ENCODE peak calls at places on chromosomes 13 and 19, in ten cellular contexts. F, G, O, D, Y, Q, S, H, U and A are unnamed samples.

GRCh38 chr13:101811440-101811839 is 359.0 kb downstream of the ITGBL1 start:
- DNase-seq in F (no peak), G (no peak), O (no peak), D (no peak), Y (no peak), Q (no peak), S (no peak), H (no peak), U (no peak), A (no peak)

GRCh38 chr19:39937094-39937493 is 2.7 kb upstream of the FCGBP start:
- DNase-seq in F (no peak), G (no peak), O (peak), D (peak), Y (no peak), Q (no peak), S (no peak), H (no peak), U (no peak), A (no peak)

GRCh38 chr13:28258401-28258800 is 120.1 kb downstream of the PAN3 start:
- DNase-seq in F (no peak), G (no peak), O (no peak), D (no peak), Y (no peak), Q (no peak), S (no peak), H (no peak), U (no peak), A (no peak)

GRCh38 chr19:3056454-3057016 is 5.8 kb downstream of the TLE5 start:
- DNase-seq in F (no peak), G (no peak), O (no peak), D (no peak), Y (no peak), Q (no peak), S (no peak), H (no peak), U (no peak), A (no peak)

GRCh38 chr19:40528533-40529092 is 48.1 kb upstream of the SHKBP1 start:
- DNase-seq in F (no peak), G (no peak), O (no peak), D (no peak), Y (no peak), Q (no peak), S (no peak), H (no peak), U (no peak), A (no peak)

GRCh38 chr19:14699641-14700040 is 9.8 kb downstream of the ZNF333 start:
- DNase-seq in F (no peak), G (no peak), O (peak), D (no peak), Y (no peak), Q (no peak), S (no peak), H (no peak), U (no peak), A (no peak)

GRCh38 chr13:33272531-33273124 is 12.9 kb downstream of the STARD13 start:
- DNase-seq in F (peak), G (no peak), O (no peak), D (peak), Y (no peak), Q (no peak), S (no peak), H (no peak), U (no peak), A (no peak)

GRCh38 chr19:30525383-30525782 is 153.2 kb downstream of the ZNF536 start:
- DNase-seq in F (no peak), G (peak), O (no peak), D (no peak), Y (no peak), Q (no peak), S (no peak), H (no peak), U (no peak), A (no peak)

GRCh38 chr13:107956889-107957288 is 258.4 kb downstream of the LIG4 start:
- DNase-seq in F (no peak), G (no peak), O (no peak), D (no peak), Y (no peak), Q (no peak), S (no peak), H (no peak), U (no peak), A (no peak)

GRCh38 chr19:54128441-54128725 is 9.2 kb upstream of the CNOT3 start:
- DNase-seq in F (no peak), G (no peak), O (no peak), D (no peak), Y (no peak), Q (no peak), S (no peak), H (no peak), U (no peak), A (no peak)

GRCh38 chr19:20661150-20661819 is at the start of gene ZNF626:
- DNase-seq in F (peak), G (peak), O (no peak), D (peak), Y (peak), Q (peak), S (peak), H (peak), U (peak), A (peak)

GRCh38 chr13:93862259-93862658 is 617.2 kb downstream of the DCT start:
- DNase-seq in F (no peak), G (no peak), O (no peak), D (no peak), Y (no peak), Q (no peak), S (no peak), H (no peak), U (no peak), A (no peak)

GRCh38 chr19:2905918-2906519 is 5.3 kb downstream of the ZNF57 start:
- DNase-seq in F (peak), G (no peak), O (no peak), D (no peak), Y (no peak), Q (no peak), S (no peak), H (no peak), U (no peak), A (no peak)

GRCh38 chr13:83024226-83024625 is 858.0 kb downstream of the SLITRK1 start:
- DNase-seq in F (no peak), G (no peak), O (no peak), D (no peak), Y (no peak), Q (no peak), S (no peak), H (no peak), U (no peak), A (no peak)

GRCh38 chr19:34041922-34042521 is 130.3 kb upstream of the LSM14A start:
- DNase-seq in F (peak), G (peak), O (peak), D (peak), Y (peak), Q (no peak), S (peak), H (peak), U (no peak), A (peak)

GRCh38 chr13:109451726-109452125 is 334.7 kb downstream of the IRS2 start:
- DNase-seq in F (no peak), G (no peak), O (no peak), D (no peak), Y (no peak), Q (no peak), S (no peak), H (no peak), U (no peak), A (no peak)

GRCh38 chr13:107266657-107267056 is 698.7 kb upstream of the ARGLU1 start:
- DNase-seq in F (no peak), G (no peak), O (no peak), D (no peak), Y (no peak), Q (no peak), S (no peak), H (no peak), U (no peak), A (no peak)

GRCh38 chr19:50266896-50267295 is 62.3 kb downstream of the KCNC3 start:
- DNase-seq in F (peak), G (no peak), O (no peak), D (peak), Y (no peak), Q (no peak), S (no peak), H (peak), U (no peak), A (no peak)

GRCh38 chr13:82963466-82963865 is 918.8 kb downstream of the SLITRK1 start:
- DNase-seq in F (no peak), G (no peak), O (no peak), D (no peak), Y (no peak), Q (no peak), S (no peak), H (no peak), U (no peak), A (no peak)

GRCh38 chr13:50910483-50910805 is 853 bp downstream of the RNASEH2B start:
- DNase-seq in F (no peak), G (peak), O (peak), D (peak), Y (no peak), Q (no peak), S (peak), H (no peak), U (no peak), A (no peak)

GRCh38 chr13:41193469-41193868 is 900 bp downstream of the KBTBD7 start:
- DNase-seq in F (no peak), G (no peak), O (peak), D (no peak), Y (no peak), Q (no peak), S (no peak), H (no peak), U (no peak), A (no peak)
- H3K4me3 ChIP-seq in F (peak), G (no peak), O (peak), D (peak), Y (peak), Q (peak), S (no peak), H (peak), U (no peak), A (no peak)

DNA sequence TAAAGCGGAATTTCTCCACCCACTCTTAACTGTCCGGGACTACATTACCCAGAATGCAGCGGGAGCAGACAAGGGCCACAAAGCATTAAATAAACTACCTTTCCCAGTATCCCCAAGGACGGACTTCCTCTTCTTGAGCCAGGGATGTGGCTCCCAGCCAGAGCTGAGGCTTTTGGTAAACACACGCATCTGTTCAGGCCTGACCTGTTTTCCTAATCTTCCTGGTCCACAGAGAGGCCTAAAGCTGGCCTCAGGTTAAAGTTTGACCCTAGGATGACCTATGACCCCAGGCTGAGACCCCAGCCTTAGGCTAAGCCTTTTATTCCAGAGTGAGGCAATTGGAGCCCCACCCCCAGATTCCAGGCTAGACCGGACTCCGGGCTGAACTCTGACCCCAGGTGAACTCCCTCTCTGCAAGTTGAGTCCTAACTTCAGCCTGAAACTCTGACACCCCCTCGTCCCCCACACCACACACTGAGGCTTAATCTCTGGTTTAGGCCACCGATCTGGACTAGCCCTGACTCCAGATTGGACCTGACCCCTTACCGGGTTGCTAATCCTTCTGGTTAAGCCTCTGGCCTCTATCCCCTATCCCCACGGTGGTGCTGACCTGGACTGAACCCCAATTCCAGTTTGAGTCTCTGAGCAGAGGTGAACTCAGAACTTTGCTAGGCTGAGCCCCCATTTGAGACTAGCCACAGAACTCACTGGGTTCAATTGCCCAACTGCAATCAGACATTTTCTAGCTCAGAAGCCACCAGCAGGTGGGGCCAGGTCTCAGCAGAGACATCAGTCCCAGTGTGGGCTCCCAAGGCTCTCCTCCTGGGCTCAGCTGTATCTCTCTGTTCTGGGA is 719 bp upstream of the GPR108 start:
- DNase-seq in F (peak), G (peak), O (peak), D (peak), Y (peak), Q (peak), S (peak), H (no peak), U (peak), A (peak)
- TF ChIP-seq CTCF in F (peak), G (peak), O (peak), D (peak), Y (peak), Q (peak), S (peak), H (peak), U (peak), A (peak)

GRCh38 chr19:35149463-35149862 is 5.1 kb upstream of the FXYD5 start:
- DNase-seq in F (no peak), G (no peak), O (no peak), D (no peak), Y (no peak), Q (no peak), S (no peak), H (no peak), U (no peak), A (no peak)
- H3K4me3 ChIP-seq in F (no peak), G (no peak), O (no peak), D (no peak), Y (no peak), Q (no peak), S (no peak), H (no peak), U (no peak), A (no peak)

GRCh38 chr19:23762548-23762883 is 3.8 kb upstream of the ZNF681 start:
- DNase-seq in F (no peak), G (no peak), O (no peak), D (no peak), Y (no peak), Q (no peak), S (no peak), H (no peak), U (no peak), A (no peak)

GRCh38 chr19:23762884-23763711 is 4.4 kb upstream of the ZNF681 start:
- DNase-seq in F (peak), G (no peak), O (peak), D (peak), Y (peak), Q (no peak), S (peak), H (peak), U (no peak), A (no peak)

DNA sequence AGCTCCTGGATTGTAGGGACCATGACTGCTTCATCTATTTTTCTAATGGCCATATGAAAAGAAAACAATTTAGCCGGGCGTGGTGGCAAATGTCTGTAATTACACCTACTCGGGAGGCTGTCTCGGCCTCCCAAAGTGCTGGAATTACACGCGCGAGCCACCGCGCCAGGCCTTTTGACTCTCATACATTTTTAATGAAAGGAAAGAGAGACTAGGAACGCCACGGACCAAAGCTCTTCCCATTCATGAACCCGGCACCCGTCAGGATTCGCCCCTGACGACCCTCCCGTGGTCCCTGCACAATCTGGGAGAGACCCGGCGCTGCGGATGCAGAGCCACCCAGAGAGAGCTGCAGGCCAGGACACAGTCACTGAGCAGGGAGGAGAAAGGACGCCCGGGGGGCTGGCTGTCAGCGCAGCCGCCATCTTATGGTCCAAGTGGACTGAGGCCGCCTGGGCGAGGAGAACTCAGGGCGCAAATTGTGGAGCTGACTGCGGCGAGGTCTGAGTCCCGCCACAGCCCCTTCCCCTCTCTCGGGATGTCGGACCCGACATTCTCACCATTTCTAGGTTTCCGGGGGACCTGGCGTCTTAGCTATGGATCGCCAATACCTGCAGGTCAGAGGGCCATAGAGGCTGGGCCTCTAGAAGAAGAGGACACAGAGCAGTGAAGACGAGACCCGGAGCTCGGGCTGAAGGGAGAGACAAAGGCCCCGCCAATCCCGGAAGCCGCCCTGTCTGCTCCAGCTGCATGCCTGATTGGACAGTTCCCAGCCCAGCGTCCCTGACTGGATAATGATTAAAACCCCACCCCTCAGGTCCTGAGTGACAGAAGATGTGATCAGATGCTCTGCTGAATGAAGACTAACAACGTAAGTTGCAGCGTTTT is at the start of gene ZNF681:
- DNase-seq in F (peak), G (peak), O (peak), D (peak), Y (peak), Q (peak), S (peak), H (peak), U (peak), A (peak)
- TF ChIP-seq CTCF in F (no peak), G (no peak), O (no peak), D (peak), Y (no peak), Q (no peak), S (no peak), H (peak), U (no peak), A (peak)

DNA sequence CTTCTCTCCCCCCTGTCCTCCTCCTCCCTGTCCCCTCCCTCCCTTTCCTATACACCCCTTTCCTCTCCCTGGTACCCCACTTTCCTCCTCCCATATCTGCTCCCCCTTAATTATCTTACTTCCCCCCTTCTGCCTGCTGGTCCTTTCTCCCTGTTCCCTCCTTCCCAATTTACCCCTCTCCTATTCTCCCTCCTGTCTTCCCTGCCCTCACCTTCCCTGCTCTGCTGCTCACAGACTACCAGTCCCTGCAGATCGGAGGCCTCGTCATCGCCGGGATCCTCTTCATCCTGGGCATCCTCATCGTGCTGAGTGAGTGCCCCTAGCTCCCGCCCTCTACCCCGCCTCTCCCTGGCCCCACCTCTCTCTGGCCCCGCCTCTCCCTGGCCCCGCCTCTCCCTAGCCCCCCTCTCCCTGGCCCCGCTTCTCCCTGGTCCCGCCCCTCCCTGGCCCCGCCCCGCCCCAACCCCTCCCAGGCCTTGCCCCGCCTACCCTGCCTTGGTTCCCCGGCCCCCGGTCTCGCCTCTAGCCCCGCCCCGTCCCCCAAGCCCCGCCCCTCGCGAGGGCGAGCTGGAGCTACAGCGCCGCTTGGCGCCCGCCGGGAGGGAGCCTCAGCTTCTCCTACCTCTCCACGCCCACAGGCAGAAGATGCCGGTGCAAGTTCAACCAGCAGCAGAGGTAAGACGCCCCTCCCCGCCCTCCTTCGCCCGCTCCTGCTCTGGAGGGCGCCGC is 2.0 kb upstream of the FXYD7 start:
- DNase-seq in F (peak), G (peak), O (peak), D (peak), Y (peak), Q (peak), S (peak), H (peak), U (peak), A (no peak)
- H3K4me3 ChIP-seq in F (peak), G (peak), O (no peak), D (peak), Y (peak), Q (no peak), S (no peak), H (peak), U (peak), A (no peak)

GRCh38 chr19:16518061-16518460 is 21.9 kb downstream of the C19orf44 start:
- DNase-seq in F (no peak), G (no peak), O (no peak), D (no peak), Y (no peak), Q (no peak), S (no peak), H (no peak), U (no peak), A (no peak)

GRCh38 chr19:16516923-16517610 is 20.9 kb downstream of the C19orf44 start:
- DNase-seq in F (no peak), G (no peak), O (no peak), D (no peak), Y (no peak), Q (no peak), S (no peak), H (no peak), U (no peak), A (no peak)

GRCh38 chr19:16516381-16516780 is 20.2 kb downstream of the C19orf44 start:
- DNase-seq in F (no peak), G (no peak), O (no peak), D (no peak), Y (no peak), Q (no peak), S (no peak), H (no peak), U (no peak), A (no peak)

GRCh38 chr19:16518483-16519229 is 22.5 kb downstream of the C19orf44 start:
- DNase-seq in F (no peak), G (no peak), O (no peak), D (no peak), Y (no peak), Q (no peak), S (no peak), H (no peak), U (no peak), A (no peak)

DNA sequence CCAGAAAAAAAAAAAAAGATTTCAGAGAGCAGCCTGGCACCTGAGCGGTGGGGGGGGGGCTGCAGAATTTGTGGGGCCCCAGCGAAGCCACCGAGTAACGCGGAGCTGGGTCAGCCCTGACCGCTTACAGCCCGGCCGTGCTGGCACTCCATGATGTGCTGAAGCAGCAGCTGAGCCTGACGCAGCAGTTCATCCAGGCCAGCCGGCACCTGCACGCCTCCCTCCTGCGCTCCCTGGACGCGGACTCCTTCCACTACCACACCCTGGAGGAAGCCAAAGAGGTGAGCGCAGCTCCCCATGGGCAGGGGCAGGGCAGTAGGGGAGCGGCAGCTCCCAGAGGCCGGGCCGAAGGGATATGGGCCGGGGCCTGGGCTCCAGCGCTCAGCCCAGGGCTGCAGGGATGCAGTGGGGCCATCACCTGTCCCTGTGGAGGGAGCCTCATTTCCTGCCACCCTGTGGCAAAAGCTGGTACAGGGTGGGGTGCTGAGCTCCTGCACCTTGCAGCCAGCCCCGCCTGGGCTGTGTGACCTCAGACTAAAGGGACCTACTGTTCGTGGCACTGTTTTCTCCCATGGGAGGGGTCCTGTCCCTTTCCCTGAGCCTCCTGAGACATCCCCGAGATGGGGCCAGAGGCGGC is 18.3 kb downstream of the C19orf44 start:
- DNase-seq in F (no peak), G (peak), O (no peak), D (no peak), Y (no peak), Q (no peak), S (no peak), H (no peak), U (no peak), A (no peak)
- TF ChIP-seq CTCF in F (no peak), G (peak), O (no peak), D (no peak), Y (no peak), Q (no peak), S (no peak), H (no peak), U (no peak), A (no peak)